ENCODE peak calls at places on chromosomes 3 and 15, in seven cellular contexts. U, A, Z, H, J, X and R are unnamed samples.

GRCh38 chr15:29616512-29616911 is 205.8 kb downstream of the TJP1 start:
- DNase-seq in U (no peak), A (no peak), Z (no peak), H (no peak), J (no peak), X (peak; percentile 16), R (no peak)

GRCh38 chr15:40477703-40478269 is 7.0 kb downstream of the CHST14 start:
- DNase-seq in U (no peak), A (no peak), Z (no peak), H (no peak), J (no peak), X (no peak), R (no peak)

GRCh38 chr3:30752961-30753360 is 141.5 kb downstream of the GADL1 start:
- DNase-seq in U (no peak), A (no peak), Z (no peak), H (peak; percentile 21), J (peak; percentile 78), X (peak; percentile 87), R (no peak)

GRCh38 chr3:138943724-138944131 is 3.2 kb downstream of the FOXL2 start:
- DNase-seq in U (no peak), A (no peak), Z (no peak), H (no peak), J (no peak), X (no peak), R (peak; percentile 43)

GRCh38 chr3:53375019-53375418 is 27.7 kb upstream of the DCP1A start:
- DNase-seq in U (peak; percentile 33), A (peak; percentile 5), Z (peak; percentile 21), H (peak; percentile 69), J (peak; percentile 28), X (peak; percentile 77), R (peak; percentile 82)

GRCh38 chr15:87527416-87527815 is 729.1 kb downstream of the NTRK3 start:
- DNase-seq in U (peak; percentile 60), A (peak; percentile 1), Z (no peak), H (no peak), J (peak; percentile 76), X (no peak), R (peak; percentile 70)

GRCh38 chr15:69224383-69224782 is 63.9 kb downstream of the GLCE start:
- DNase-seq in U (no peak), A (no peak), Z (no peak), H (peak; percentile 94), J (peak; percentile 21), X (peak; percentile 35), R (peak; percentile 13)

GRCh38 chr15:68658151-68658550 is 79.4 kb downstream of the CORO2B start:
- DNase-seq in U (no peak), A (no peak), Z (no peak), H (no peak), J (no peak), X (no peak), R (no peak)

GRCh38 chr3:126329927-126330725 is 27.1 kb downstream of the KLF15 start:
- DNase-seq in U (no peak), A (no peak), Z (no peak), H (no peak), J (no peak), X (no peak), R (no peak)